ENCODE peak calls at places on chromosomes 1 and 21, in four cellular contexts. One of them, this sample, is unnamed.

GRCh38 chr1:110612060-110612745 is 6.0 kb upstream of the KCNA2 start:
- DNase-seq in H7: no peak
- DNase-seq in SJSA1: no peak
- DNase-seq in tibial artery: no peak
- DNase-seq in this sample: no peak

GRCh38 chr21:34263629-34264028 is 100.2 kb upstream of the KCNE2 start:
- DNase-seq in H7: no peak
- DNase-seq in SJSA1: no peak
- DNase-seq in tibial artery: no peak
- DNase-seq in this sample: no peak

GRCh38 chr1:53257454-53258081 is 19.2 kb upstream of the MAGOH start:
- DNase-seq in H7: no peak
- DNase-seq in SJSA1: no peak
- DNase-seq in tibial artery: no peak
- DNase-seq in this sample: no peak

GRCh38 chr21:17105972-17106371 is 406.9 kb upstream of the CXADR start:
- DNase-seq in H7: no peak
- DNase-seq in SJSA1: no peak
- DNase-seq in tibial artery: peak; percentile 27
- DNase-seq in this sample: no peak

GRCh38 chr1:16233431-16233830 is 3.6 kb downstream of the CPLANE2 start:
- DNase-seq in H7: no peak
- DNase-seq in SJSA1: no peak
- DNase-seq in tibial artery: no peak
- DNase-seq in this sample: no peak

GRCh38 chr1:84379128-84379527 is 19.2 kb upstream of the DNASE2B start:
- DNase-seq in H7: no peak
- DNase-seq in SJSA1: no peak
- DNase-seq in tibial artery: no peak
- DNase-seq in this sample: no peak

GRCh38 chr1:183039985-183040447 is 16.8 kb downstream of the LAMC1 start:
- DNase-seq in H7: no peak
- DNase-seq in SJSA1: peak; percentile 60
- DNase-seq in tibial artery: no peak
- DNase-seq in this sample: no peak

GRCh38 chr1:41861509-41862410 is 57.0 kb downstream of the HIVEP3 start:
- DNase-seq in H7: no peak
- DNase-seq in SJSA1: no peak
- DNase-seq in tibial artery: no peak
- DNase-seq in this sample: peak; percentile 25

GRCh38 chr1:234583755-234584430 is 26.1 kb downstream of the IRF2BP2 start:
- DNase-seq in H7: no peak
- DNase-seq in SJSA1: peak; percentile 31
- DNase-seq in tibial artery: peak; percentile 54
- DNase-seq in this sample: no peak

GRCh38 chr21:26717146-26717739 is 128.0 kb downstream of the ADAMTS1 start:
- DNase-seq in H7: no peak
- DNase-seq in SJSA1: no peak
- DNase-seq in tibial artery: no peak
- DNase-seq in this sample: no peak

GRCh38 chr1:1510912-1511532 is 940 bp upstream of the ATAD3A start:
- DNase-seq in H7: peak; percentile 63
- DNase-seq in SJSA1: no peak
- DNase-seq in tibial artery: no peak
- DNase-seq in this sample: no peak

GRCh38 chr21:23890652-23891051 is 1716.6 kb downstream of the MRPL39 start:
- DNase-seq in H7: no peak
- DNase-seq in SJSA1: no peak
- DNase-seq in tibial artery: no peak
- DNase-seq in this sample: no peak

GRCh38 chr1:37673920-37674319 is 18.4 kb upstream of the CDCA8 start:
- DNase-seq in H7: no peak
- DNase-seq in SJSA1: no peak
- DNase-seq in tibial artery: no peak
- DNase-seq in this sample: no peak

GRCh38 chr1:56557746-56558145 is 21.6 kb downstream of the PLPP3 start:
- DNase-seq in H7: no peak
- DNase-seq in SJSA1: no peak
- DNase-seq in tibial artery: no peak
- DNase-seq in this sample: peak; percentile 66

GRCh38 chr21:33843216-33843615 is 72.4 kb downstream of the ATP5PO start:
- DNase-seq in H7: no peak
- DNase-seq in SJSA1: peak; percentile 29
- DNase-seq in tibial artery: peak; percentile 73
- DNase-seq in this sample: no peak

GRCh38 chr1:31937300-31938183 is 626 bp downstream of the PTP4A2 start:
- DNase-seq in H7: peak; percentile 86
- DNase-seq in SJSA1: peak; percentile 68
- DNase-seq in tibial artery: peak; percentile 83
- DNase-seq in this sample: peak; percentile 84

GRCh38 chr1:234262007-234262753 is 111.1 kb upstream of the COA6 start:
- DNase-seq in H7: no peak
- DNase-seq in SJSA1: no peak
- DNase-seq in tibial artery: no peak
- DNase-seq in this sample: no peak

GRCh38 chr1:212614398-212615091 is 6.0 kb downstream of the ATF3 start:
- DNase-seq in H7: no peak
- DNase-seq in SJSA1: no peak
- DNase-seq in tibial artery: no peak
- DNase-seq in this sample: no peak

GRCh38 chr1:77360256-77360655 is 78.4 kb downstream of the AK5 start:
- DNase-seq in H7: no peak
- DNase-seq in SJSA1: no peak
- DNase-seq in tibial artery: no peak
- DNase-seq in this sample: no peak

GRCh38 chr1:248890549-248891498 is 15.2 kb upstream of the PGBD2 start:
- DNase-seq in H7: no peak
- DNase-seq in SJSA1: no peak
- DNase-seq in tibial artery: no peak
- DNase-seq in this sample: no peak

GRCh38 chr1:183267646-183268431 is 81.8 kb downstream of the LAMC2 start:
- DNase-seq in H7: no peak
- DNase-seq in SJSA1: no peak
- DNase-seq in tibial artery: peak; percentile 59
- DNase-seq in this sample: no peak

GRCh38 chr1:17629460-17629859 is 90.0 kb downstream of the ARHGEF10L start:
- DNase-seq in H7: peak; percentile 96
- DNase-seq in SJSA1: no peak
- DNase-seq in tibial artery: no peak
- DNase-seq in this sample: no peak

GRCh38 chr1:50163674-50164073 is 55.0 kb downstream of the ELAVL4 start:
- DNase-seq in H7: peak; percentile 18
- DNase-seq in SJSA1: no peak
- DNase-seq in tibial artery: no peak
- DNase-seq in this sample: no peak

GRCh38 chr1:150066838-150067183 is 765 bp upstream of the VPS45 start:
- DNase-seq in H7: peak; percentile 69
- DNase-seq in SJSA1: peak; percentile 60
- DNase-seq in tibial artery: peak; percentile 25
- DNase-seq in this sample: no peak

GRCh38 chr1:11674488-11674887 is 6.5 kb downstream of the MAD2L2 start:
- DNase-seq in H7: peak; percentile 55
- DNase-seq in SJSA1: no peak
- DNase-seq in tibial artery: no peak
- DNase-seq in this sample: no peak

GRCh38 chr1:25774921-25775774 is 24.8 kb upstream of the SELENON start:
- DNase-seq in H7: peak; percentile 59
- DNase-seq in SJSA1: no peak
- DNase-seq in tibial artery: no peak
- DNase-seq in this sample: no peak

GRCh38 chr21:42291003-42291750 is 24.0 kb downstream of the TFF3 start:
- DNase-seq in H7: peak; percentile 74
- DNase-seq in SJSA1: no peak
- DNase-seq in tibial artery: no peak
- DNase-seq in this sample: no peak

GRCh38 chr1:163565171-163565570 is 243.4 kb downstream of the NUF2 start:
- DNase-seq in H7: no peak
- DNase-seq in SJSA1: no peak
- DNase-seq in tibial artery: no peak
- DNase-seq in this sample: no peak

GRCh38 chr1:50967416-50968020 is 2.5 kb upstream of the CDKN2C start:
- DNase-seq in H7: peak; percentile 11
- DNase-seq in SJSA1: no peak
- DNase-seq in tibial artery: no peak
- DNase-seq in this sample: no peak

GRCh38 chr1:2801535-2802291 is at the start of gene TTC34:
- DNase-seq in H7: no peak
- DNase-seq in SJSA1: no peak
- DNase-seq in tibial artery: no peak
- DNase-seq in this sample: no peak

GRCh38 chr1:42480921-42481320 is 17.8 kb downstream of the CCDC30 start:
- DNase-seq in H7: no peak
- DNase-seq in SJSA1: no peak
- DNase-seq in tibial artery: no peak
- DNase-seq in this sample: no peak

GRCh38 chr1:9890224-9890731 is 19.8 kb downstream of the CTNNBIP1 start:
- DNase-seq in H7: peak; percentile 62
- DNase-seq in SJSA1: peak; percentile 80
- DNase-seq in tibial artery: no peak
- DNase-seq in this sample: peak; percentile 47

GRCh38 chr1:172449012-172449584 is 5.2 kb upstream of the PIGC start:
- DNase-seq in H7: no peak
- DNase-seq in SJSA1: no peak
- DNase-seq in tibial artery: no peak
- DNase-seq in this sample: no peak

GRCh38 chr1:110069302-110070281 is 880 bp downstream of the ALX3 start:
- DNase-seq in H7: peak; percentile 86
- DNase-seq in SJSA1: no peak
- DNase-seq in tibial artery: no peak
- DNase-seq in this sample: no peak

GRCh38 chr1:180252638-180253536 is 22.8 kb downstream of the LHX4 start:
- DNase-seq in H7: peak; percentile 90
- DNase-seq in SJSA1: peak; percentile 90
- DNase-seq in tibial artery: peak; percentile 78
- DNase-seq in this sample: peak; percentile 35

GRCh38 chr1:180255538-180256352 is 25.7 kb downstream of the LHX4 start:
- DNase-seq in H7: peak; percentile 37
- DNase-seq in SJSA1: peak; percentile 69
- DNase-seq in tibial artery: no peak
- DNase-seq in this sample: no peak

GRCh38 chr1:180253585-180254495 is 23.8 kb downstream of the LHX4 start:
- DNase-seq in H7: peak; percentile 66
- DNase-seq in SJSA1: no peak
- DNase-seq in tibial artery: no peak
- DNase-seq in this sample: no peak

GRCh38 chr1:180254854-180255253 is 24.8 kb downstream of the LHX4 start:
- DNase-seq in H7: peak; percentile 73
- DNase-seq in SJSA1: peak; percentile 89
- DNase-seq in tibial artery: no peak
- DNase-seq in this sample: no peak

GRCh38 chr1:180254496-180254819 is 24.4 kb downstream of the LHX4 start:
- DNase-seq in H7: no peak
- DNase-seq in SJSA1: no peak
- DNase-seq in tibial artery: no peak
- DNase-seq in this sample: no peak
- H3K27me3 ChIP-seq in H7: no peaks in the 10 kb centered on the region
- H3K27me3 ChIP-seq in SJSA1: no peaks in the 10 kb centered on the region
- H3K27me3 ChIP-seq in tibial artery: no peaks in the 10 kb centered on the region
- H3K27me3 ChIP-seq in this sample: peaks cover 83% of the 10 kb centered on the region

GRCh38 chr1:92366045-92366405 is 67.2 kb downstream of the RPAP2 start:
- DNase-seq in H7: no peak
- DNase-seq in SJSA1: no peak
- DNase-seq in tibial artery: no peak
- DNase-seq in this sample: no peak
- H3K27me3 ChIP-seq in H7: no peaks in the 10 kb centered on the region
- H3K27me3 ChIP-seq in SJSA1: no peaks in the 10 kb centered on the region
- H3K27me3 ChIP-seq in tibial artery: no peaks in the 10 kb centered on the region
- H3K27me3 ChIP-seq in this sample: no peaks in the 10 kb centered on the region

DNA sequence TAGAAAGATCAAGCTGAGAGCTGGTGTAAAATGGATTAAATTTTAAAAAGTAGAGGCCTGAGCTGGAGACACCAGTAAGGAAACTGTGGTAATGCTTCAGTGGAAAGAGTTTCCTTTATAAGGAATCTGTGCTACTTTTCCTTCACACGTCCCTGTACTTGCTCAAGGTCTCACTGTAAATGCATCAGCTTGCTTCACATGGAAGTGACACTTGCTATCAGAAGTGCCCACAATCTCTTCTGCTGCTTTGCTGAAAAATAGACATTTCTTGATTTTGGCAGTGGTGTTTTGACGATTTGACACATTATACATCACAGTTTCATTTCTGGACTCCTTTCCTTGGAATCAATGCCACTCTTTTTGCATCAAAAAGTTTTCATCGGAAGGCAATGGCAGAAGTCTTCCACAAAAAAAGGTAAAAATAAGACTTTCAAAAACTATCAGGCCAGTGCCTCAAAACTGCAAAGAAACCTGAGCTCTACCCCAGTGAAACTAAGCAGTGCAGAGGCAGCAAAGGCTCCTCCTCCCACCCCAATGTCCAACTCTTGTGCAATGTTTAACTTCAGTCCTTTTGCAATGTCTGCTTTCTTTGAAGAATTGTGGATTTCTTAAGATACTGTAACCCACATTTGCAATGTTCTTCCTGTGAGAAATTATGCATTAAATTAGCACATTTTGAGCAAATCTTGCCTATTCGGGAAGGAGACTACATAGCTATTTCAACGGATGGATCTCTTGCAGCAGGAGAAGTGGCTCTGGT is 18.4 kb upstream of the TSPAN2 start:
- DNase-seq in H7: no peak
- DNase-seq in SJSA1: no peak
- DNase-seq in tibial artery: no peak
- DNase-seq in this sample: no peak
- H3K27me3 ChIP-seq in H7: no peaks in the 10 kb centered on the region
- H3K27me3 ChIP-seq in SJSA1: no peaks in the 10 kb centered on the region
- H3K27me3 ChIP-seq in tibial artery: no peaks in the 10 kb centered on the region
- H3K27me3 ChIP-seq in this sample: no peaks in the 10 kb centered on the region

GRCh38 chr1:12771186-12771585 is 2.4 kb upstream of the PRAMEF12 start:
- DNase-seq in H7: peak; percentile 2
- DNase-seq in SJSA1: no peak
- DNase-seq in tibial artery: no peak
- DNase-seq in this sample: no peak
- H3K27me3 ChIP-seq in H7: no peaks in the 10 kb centered on the region
- H3K27me3 ChIP-seq in SJSA1: no peaks in the 10 kb centered on the region
- H3K27me3 ChIP-seq in tibial artery: no peaks in the 10 kb centered on the region
- H3K27me3 ChIP-seq in this sample: no peaks in the 10 kb centered on the region

This sample was measured in dorsolateral prefrontal cortex.